ENCODE peak calls at places on chromosome 15, in four cellular contexts. M is kidney; X is effector memory CD4-positive, alpha-beta T cell; O is K562. T is an unnamed sample.
A peak's percentile ranks its signal among the peaks of the same experiment; 100 is the strongest.

GRCh38 chr15:51864408-51865056 is 35.1 kb downstream of the TMOD3 start:
- DNase-seq in M (no peak), X (no peak), O (no peak), T (no peak)

GRCh38 chr15:29925227-29926082 is 103.2 kb upstream of the TJP1 start:
- DNase-seq in M (peak; percentile 83), X (no peak), O (peak; percentile 73), T (no peak)

GRCh38 chr15:98955980-98956723 is 51.4 kb downstream of the PGPEP1L start:
- DNase-seq in M (no peak), X (no peak), O (no peak), T (no peak)

GRCh38 chr15:99474041-99474906 is 91.5 kb upstream of the MEF2A start:
- DNase-seq in M (peak; percentile 76), X (no peak), O (no peak), T (no peak)

GRCh38 chr15:77768107-77768506 is 135.4 kb upstream of the LINGO1 start:
- DNase-seq in M (no peak), X (no peak), O (no peak), T (no peak)

GRCh38 chr15:31399544-31400171 is 73.0 kb downstream of the KLF13 start:
- DNase-seq in M (peak; percentile 73), X (no peak), O (no peak), T (no peak)

GRCh38 chr15:72231847-72232461 is 964 bp upstream of the PKM start:
- DNase-seq in M (no peak), X (peak; percentile 56), O (peak; percentile 88), T (no peak)

GRCh38 chr15:60408438-60409105 is 10.8 kb upstream of the ANXA2 start:
- DNase-seq in M (no peak), X (no peak), O (no peak), T (no peak)

GRCh38 chr15:53872410-53872809 is 105.8 kb upstream of the UNC13C start:
- DNase-seq in M (no peak), X (no peak), O (no peak), T (no peak)

GRCh38 chr15:63487076-63487757 is 17.2 kb upstream of the USP3 start:
- DNase-seq in M (peak; percentile 93), X (peak; percentile 70), O (peak; percentile 90), T (peak; percentile 90)

GRCh38 chr15:85329561-85330421 is 50.6 kb upstream of the AKAP13 start:
- DNase-seq in M (no peak), X (no peak), O (no peak), T (no peak)

GRCh38 chr15:101578443-101578894 is 73.7 kb downstream of the TM2D3 start:
- DNase-seq in M (no peak), X (no peak), O (peak; percentile 40), T (no peak)

GRCh38 chr15:67542192-67542461 is 376 bp upstream of the MAP2K5 start:
- DNase-seq in M (no peak), X (no peak), O (no peak), T (no peak)

GRCh38 chr15:89016549-89017041 is 71.7 kb upstream of the ABHD2 start:
- DNase-seq in M (no peak), X (no peak), O (no peak), T (no peak)

GRCh38 chr15:67254238-67255175 is at the start of the genes AAGAB and IQCH:
- DNase-seq in M (peak; percentile 99), X (peak; percentile 93), O (peak; percentile 97), T (peak; percentile 98)

GRCh38 chr15:39573844-39574243 is 7.0 kb upstream of the THBS1 start:
- DNase-seq in M (no peak), X (no peak), O (no peak), T (no peak)

GRCh38 chr15:74531144-74531811 is 9.7 kb upstream of the ARID3B start:
- DNase-seq in M (no peak), X (no peak), O (no peak), T (no peak)

GRCh38 chr15:61119556-61119955 is 109.5 kb downstream of the RORA start:
- DNase-seq in M (no peak), X (no peak), O (no peak), T (no peak)

GRCh38 chr15:48696627-48697312 is 51.3 kb upstream of the FBN1 start:
- DNase-seq in M (no peak), X (no peak), O (peak; percentile 45), T (no peak)

GRCh38 chr15:72315706-72316370 is 4.1 kb downstream of the CELF6 start:
- DNase-seq in M (no peak), X (no peak), O (no peak), T (no peak)

GRCh38 chr15:65346856-65347598 is 30.8 kb downstream of the IGDCC3 start:
- DNase-seq in M (peak; percentile 21), X (no peak), O (no peak), T (no peak)

GRCh38 chr15:78083687-78084358 is 6.3 kb upstream of the TBC1D2B start:
- DNase-seq in M (no peak), X (no peak), O (no peak), T (no peak)

GRCh38 chr15:57495037-57495436 is 96.7 kb upstream of the MYZAP start:
- DNase-seq in M (no peak), X (no peak), O (no peak), T (no peak)

GRCh38 chr15:61227269-61228024 is 1.7 kb downstream of the RORA start:
- DNase-seq in M (peak; percentile 62), X (no peak), O (no peak), T (no peak)

GRCh38 chr15:99366013-99366412 is 114.7 kb downstream of the LRRC28 start:
- DNase-seq in M (no peak), X (no peak), O (no peak), T (no peak)

GRCh38 chr15:56176996-56177395 is 66.7 kb downstream of the RFX7 start:
- DNase-seq in M (no peak), X (no peak), O (peak; percentile 6), T (no peak)

GRCh38 chr15:77966540-77967290 is 110.8 kb downstream of the TBC1D2B start:
- DNase-seq in M (no peak), X (no peak), O (peak; percentile 24), T (no peak)

GRCh38 chr15:74958320-74958907 is 1.8 kb upstream of the RPP25 start:
- DNase-seq in M (peak; percentile 88), X (no peak), O (no peak), T (peak; percentile 64)

GRCh38 chr15:79168922-79169322 is 78.3 kb upstream of the RASGRF1 start:
- DNase-seq in M (peak; percentile 72), X (no peak), O (peak; percentile 35), T (no peak)

GRCh38 chr15:83653639-83654378 is at the start of gene ADAMTSL3:
- DNase-seq in M (peak; percentile 93), X (no peak), O (no peak), T (peak; percentile 25)

GRCh38 chr15:71364117-71364584 is 248.9 kb downstream of the THSD4 start:
- DNase-seq in M (no peak), X (no peak), O (no peak), T (no peak)

GRCh38 chr15:25684521-25685215 is 178.5 kb downstream of the ATP10A start:
- DNase-seq in M (peak; percentile 75), X (no peak), O (peak; percentile 4), T (no peak)

GRCh38 chr15:48722764-48723661 is 77.5 kb upstream of the FBN1 start:
- DNase-seq in M (no peak), X (no peak), O (peak; percentile 41), T (no peak)

GRCh38 chr15:28021281-28022039 is 77.7 kb downstream of the OCA2 start:
- DNase-seq in M (peak; percentile 94), X (no peak), O (peak; percentile 42), T (no peak)

GRCh38 chr15:26662226-26662750 is 110.6 kb downstream of the GABRB3 start:
- DNase-seq in M (no peak), X (no peak), O (no peak), T (no peak)

GRCh38 chr15:65077981-65078352 is 1.4 kb downstream of the KBTBD13 start:
- DNase-seq in M (peak; percentile 80), X (no peak), O (no peak), T (no peak)

GRCh38 chr15:82298032-82298431 is 35.4 kb downstream of the SAXO2 start:
- DNase-seq in M (no peak), X (no peak), O (no peak), T (no peak)

DNA sequence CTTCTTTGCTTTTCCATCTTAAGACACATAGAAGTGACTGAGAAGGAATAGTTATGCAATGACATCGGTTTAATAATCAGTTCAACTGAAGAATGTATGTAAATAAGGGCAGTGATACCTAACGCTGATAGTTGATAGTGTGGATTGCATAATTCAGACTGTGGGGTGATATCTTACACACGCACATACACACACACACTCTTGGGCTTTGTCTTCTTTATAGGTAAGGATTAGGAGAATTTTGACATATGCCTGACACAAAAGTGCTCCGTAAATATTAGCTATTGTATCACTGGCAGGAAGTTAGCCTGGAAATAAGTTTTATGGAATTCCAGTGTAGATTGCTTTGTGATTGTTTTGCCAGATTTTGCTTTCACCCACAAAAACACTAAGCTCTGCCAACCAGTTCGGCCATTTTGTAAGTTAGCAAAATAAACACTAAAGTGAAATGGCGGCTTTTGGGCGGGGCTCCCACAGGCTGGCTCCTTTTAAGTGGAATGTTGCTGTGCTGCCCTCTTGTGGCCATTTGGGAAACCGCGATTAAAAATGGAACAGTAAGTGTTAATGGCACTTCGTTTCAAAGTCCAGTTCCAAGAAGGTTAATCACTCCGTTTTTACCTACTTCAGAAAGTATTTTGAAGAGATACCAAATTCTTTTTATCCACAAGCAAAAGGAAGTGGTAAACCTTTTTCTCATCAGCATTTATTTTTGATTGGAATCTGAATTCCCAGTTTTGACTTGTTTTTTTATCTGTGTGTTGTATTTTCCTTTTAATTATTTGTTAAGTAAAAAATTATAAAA is 17.7 kb downstream of the CHD2 start:
- DNase-seq in M (peak; percentile 94), X (peak; percentile 78), O (peak; percentile 96), T (peak; percentile 97)
- H3K4me3 ChIP-seq in M (no peak overlapping the region), X (no peak overlapping the region), O (no peak overlapping the region), T (peak overlapping the region; percentile 8)

DNA sequence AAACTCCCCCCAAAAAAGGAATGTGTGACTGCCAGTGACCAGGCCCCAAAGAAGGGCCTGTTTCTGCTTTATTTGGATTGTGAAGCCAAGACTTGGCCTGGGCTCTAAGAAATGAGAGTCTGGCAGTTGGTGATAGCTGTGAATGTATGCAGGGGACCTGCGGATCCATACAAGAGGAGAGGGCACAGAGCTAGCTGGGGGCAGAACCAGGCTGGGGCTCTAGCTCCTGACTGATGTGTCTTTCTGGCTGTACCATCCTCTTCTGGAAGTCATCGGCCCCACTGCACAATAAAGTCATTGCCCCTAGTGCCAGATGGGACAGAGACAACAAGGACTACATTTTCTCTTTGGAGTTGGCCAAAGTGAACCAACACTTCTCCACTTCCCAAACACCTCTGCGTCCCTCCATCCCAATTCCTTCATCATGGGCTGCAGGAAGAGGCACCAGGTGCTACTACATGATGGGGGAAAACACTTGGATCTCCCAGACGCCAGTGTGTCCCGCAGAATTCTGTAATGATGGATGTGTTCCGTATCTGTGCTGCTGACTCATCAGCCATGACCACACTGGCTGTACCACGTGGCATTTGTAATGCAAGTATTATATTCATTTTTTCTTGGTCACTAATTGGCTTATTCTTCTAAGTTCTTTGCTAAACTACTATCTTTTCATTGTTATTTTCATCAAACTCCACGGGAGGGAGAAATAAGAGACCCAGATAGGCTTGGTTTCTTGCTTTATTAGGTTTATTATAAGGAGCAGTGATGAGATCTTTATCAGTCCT is 1.7 kb upstream of the PLA2G4F start:
- DNase-seq in M (no peak), X (no peak), O (peak; percentile 62), T (no peak)
- H3K27ac ChIP-seq in M (peak overlapping the region; percentile 35), X (no peak overlapping the region), O (peak overlapping the region; percentile 46), T (peak overlapping the region; percentile 7)

GRCh38 chr15:40936709-40937666 is 7.8 kb downstream of the DLL4 start:
- DNase-seq in M (no peak), X (no peak), O (no peak), T (no peak)
- H3K4me3 ChIP-seq in M (no peak overlapping the region), X (no peak overlapping the region), O (no peak overlapping the region), T (no peak overlapping the region)

GRCh38 chr15:69692342-69692741 is 239.7 kb downstream of the RPLP1 start:
- DNase-seq in M (no peak), X (no peak), O (no peak), T (no peak)
- H3K27ac ChIP-seq in M (no peak overlapping the region), X (no peak overlapping the region), O (no peak overlapping the region), T (no peak overlapping the region)

GRCh38 chr15:90782450-90782849 is 65.3 kb downstream of the BLM start:
- DNase-seq in M (no peak), X (no peak), O (no peak), T (no peak)
- H3K4me3 ChIP-seq in M (no peak overlapping the region), X (no peak overlapping the region), O (no peak overlapping the region), T (no peak overlapping the region)

T was measured in breast epithelium.